ENCODE peak calls at places on chromosomes 16 and 17, in ten cellular contexts. P is COLO829; K is NCI-H187; O is Daoy; S is activated effector memory CD4-positive, alpha-beta T cell treated with Interleukin-2 at 50 U/mL for 16 hours; U is Caki2; G is stromal cell of bone marrow; A is osteocyte; F is uterus; V is adipocyte. R is an unnamed sample.

GRCh38 chr17:50799582-50799981 is 32.3 kb upstream of the ANKRD40CL start:
- DNase-seq in P (no peak), K (no peak), O (no peak), S (no peak), U (no peak), G (no peak), A (no peak), F (no peak), V (no peak), R (peak; percentile 5)

GRCh38 chr17:39938140-39938869 is 10.8 kb downstream of the LRRC3C start:
- DNase-seq in P (no peak), K (no peak), O (no peak), S (no peak), U (no peak), G (no peak), A (no peak), F (no peak), V (no peak), R (no peak)

GRCh38 chr17:41835800-41836549 is at the start of gene NT5C3B:
- DNase-seq in P (peak; percentile 61), K (no peak), O (peak; percentile 73), S (peak; percentile 23), U (peak; percentile 41), G (no peak), A (no peak), F (peak; percentile 68), V (peak; percentile 76), R (peak; percentile 71)

GRCh38 chr17:67435122-67435521 is 58.0 kb downstream of the PITPNC1 start:
- DNase-seq in P (no peak), K (no peak), O (no peak), S (peak; percentile 41), U (no peak), G (no peak), A (no peak), F (no peak), V (no peak), R (no peak)

GRCh38 chr16:71357681-71358080 is 842 bp upstream of the CALB2 start:
- DNase-seq in P (no peak), K (no peak), O (no peak), S (no peak), U (no peak), G (no peak), A (no peak), F (no peak), V (peak; percentile 5), R (no peak)

GRCh38 chr16:55282441-55282840 is 41.6 kb upstream of the IRX6 start:
- DNase-seq in P (no peak), K (no peak), O (no peak), S (no peak), U (no peak), G (no peak), A (no peak), F (no peak), V (no peak), R (no peak)

GRCh38 chr16:4273858-4274291 is 1.1 kb upstream of the TFAP4 start:
- DNase-seq in P (no peak), K (peak; percentile 12), O (peak; percentile 62), S (peak; percentile 24), U (peak; percentile 85), G (no peak), A (no peak), F (peak; percentile 61), V (peak; percentile 55), R (peak; percentile 86)

GRCh38 chr17:82276951-82277350 is 3.5 kb upstream of the CSNK1D start:
- DNase-seq in P (no peak), K (no peak), O (no peak), S (no peak), U (no peak), G (no peak), A (no peak), F (no peak), V (no peak), R (no peak)

GRCh38 chr17:10271004-10271620 is 72.7 kb upstream of the GAS7 start:
- DNase-seq in P (no peak), K (no peak), O (no peak), S (no peak), U (no peak), G (peak; percentile 34), A (no peak), F (no peak), V (peak; percentile 28), R (no peak)